ENCODE peak calls at places on chromosome 17, in four cellular contexts. D is activated T-cell treated with anti-CD3 and anti-CD28 coated beads, Interleukin-2, amount 50 U/mL, for 4 hours; O is A549; S is T-cell. L is an unnamed sample.

GRCh38 chr17:48752399-48753288 is 24.1 kb upstream of the HOXB13 start:
- ATAC-seq in D (no peak), O (no peak), S (no peak), L (no peak)

GRCh38 chr17:16465861-16466338 is 26.1 kb downstream of the LRRC75A start:
- ATAC-seq in O (no peak), S (no peak), D (no peak), L (no peak)

GRCh38 chr17:8382880-8383142 is 182 bp downstream of the RPL26 start:
- ATAC-seq in O (no peak), D (no peak), S (peak), L (peak)

GRCh38 chr17:17985555-17985954 is 12.9 kb downstream of the DRC3 start:
- ATAC-seq in O (no peak), S (no peak), D (no peak), L (no peak)

GRCh38 chr17:6755731-6756184 is at the start of gene XAF1:
- ATAC-seq in S (peak), O (no peak), D (peak), L (peak)

GRCh38 chr17:78774956-78775571 is 7.0 kb downstream of the CYTH1 start:
- ATAC-seq in D (peak), S (peak), O (peak), L (peak)

GRCh38 chr17:65918921-65919546 is 272.9 kb downstream of the CEP112 start:
- ATAC-seq in O (no peak), D (no peak), S (no peak), L (no peak)

GRCh38 chr17:80023261-80024205 is 12.1 kb downstream of the TBC1D16 start:
- ATAC-seq in S (no peak), O (peak), D (no peak), L (no peak)

GRCh38 chr17:30332057-30332542 is 1.8 kb downstream of the TMIGD1 start:
- ATAC-seq in S (peak), O (no peak), D (peak), L (peak)

GRCh38 chr17:79177877-79178276 is 103.3 kb downstream of the ENGASE start:
- ATAC-seq in S (no peak), D (no peak), O (no peak), L (no peak)

GRCh38 chr17:49633250-49633649 is 44.6 kb downstream of the SPOP start:
- ATAC-seq in S (no peak), O (no peak), D (no peak), L (no peak)

L was measured in activated T-helper 17 cell treated with anti-CD3 and anti-CD28 coated beads, Interleukin-2, amount 50 U/mL, for 72 hours.